ENCODE peak calls at places on chromosome 19, in ten cellular contexts. A is cardiac fibroblast, B is Panc1, C is foreskin fibroblast, N is heart right ventricle, Y is tibial artery, R is esophagus squamous epithelium, P is psoas muscle, L is tibial nerve, U is astrocyte of the spinal cord. F is an unnamed sample.

GRCh38 chr19:40502081-40502480 is 35.3 kb downstream of the SPTBN4 start:
- DNase-seq in A (no peak), B (no peak), C (no peak), N (no peak), Y (no peak), R (no peak), P (no peak), L (no peak), U (no peak), F (no peak)

GRCh38 chr19:54335979-54336892 is 2.7 kb downstream of the LILRA4 start:
- DNase-seq in A (no peak), B (no peak), C (no peak), N (no peak), Y (no peak), R (no peak), P (no peak), L (no peak), U (no peak), F (no peak)

GRCh38 chr19:29215322-29215845 is 2.4 kb upstream of the UQCRFS1 start:
- DNase-seq in A (no peak), B (no peak), C (no peak), N (no peak), Y (no peak), R (no peak), P (no peak), L (no peak), U (no peak), F (no peak)

GRCh38 chr19:29326849-29327840 is 114.2 kb upstream of the UQCRFS1 start:
- DNase-seq in A (no peak), B (no peak), C (no peak), N (no peak), Y (no peak), R (no peak), P (no peak), L (no peak), U (no peak), F (no peak)

GRCh38 chr19:49916839-49917733 is 11.9 kb upstream of the ATF5 start:
- DNase-seq in A (no peak), B (no peak), C (no peak), N (no peak), Y (no peak), R (no peak), P (no peak), L (no peak), U (no peak), F (no peak)

GRCh38 chr19:22595918-22596341 is 38.2 kb upstream of the ZNF492 start:
- DNase-seq in A (no peak), B (no peak), C (no peak), N (peak; percentile 62), Y (peak; percentile 81), R (no peak), P (no peak), L (peak; percentile 41), U (no peak), F (no peak)

GRCh38 chr19:16442386-16443276 is 29.1 kb downstream of the EPS15L1 start:
- DNase-seq in A (no peak), B (no peak), C (no peak), N (peak; percentile 38), Y (no peak), R (no peak), P (peak; percentile 72), L (no peak), U (no peak), F (no peak)

GRCh38 chr19:44684892-44685847 is 13.8 kb upstream of the CEACAM16 start:
- DNase-seq in A (peak; percentile 90), B (no peak), C (peak; percentile 85), N (peak; percentile 66), Y (no peak), R (no peak), P (no peak), L (no peak), U (peak; percentile 84), F (no peak)

GRCh38 chr19:41398042-41398403 is 405 bp downstream of the BCKDHA start:
- DNase-seq in A (no peak), B (no peak), C (no peak), N (no peak), Y (no peak), R (no peak), P (no peak), L (no peak), U (no peak), F (no peak)

GRCh38 chr19:40714519-40715299 is 2.0 kb downstream of the COQ8B start:
- DNase-seq in A (peak; percentile 91), B (no peak), C (peak; percentile 86), N (peak; percentile 95), Y (peak; percentile 97), R (peak; percentile 70), P (peak; percentile 96), L (peak; percentile 95), U (peak; percentile 95), F (peak; percentile 96)

GRCh38 chr19:1990230-1991017 is 25.1 kb downstream of the BTBD2 start:
- DNase-seq in A (no peak), B (no peak), C (no peak), N (no peak), Y (no peak), R (no peak), P (peak; percentile 53), L (no peak), U (no peak), F (no peak)

GRCh38 chr19:13849991-13850909 is 26.7 kb upstream of the NANOS3 start:
- DNase-seq in A (peak; percentile 79), B (no peak), C (peak; percentile 77), N (peak; percentile 84), Y (peak; percentile 92), R (no peak), P (peak; percentile 93), L (peak; percentile 77), U (peak; percentile 74), F (peak; percentile 90)

GRCh38 chr19:772730-773436 is 22.0 kb downstream of the MISP start:
- DNase-seq in A (no peak), B (no peak), C (no peak), N (no peak), Y (no peak), R (no peak), P (no peak), L (no peak), U (no peak), F (no peak)

GRCh38 chr19:31351212-31352193 is 2.3 kb upstream of the TSHZ3 start:
- DNase-seq in A (peak; percentile 82), B (no peak), C (peak; percentile 55), N (no peak), Y (no peak), R (no peak), P (no peak), L (no peak), U (peak; percentile 82), F (no peak)

GRCh38 chr19:42277821-42278809 is 9.1 kb downstream of the CIC start:
- DNase-seq in A (no peak), B (no peak), C (peak; percentile 73), N (peak; percentile 40), Y (no peak), R (no peak), P (peak; percentile 53), L (no peak), U (peak; percentile 22), F (peak; percentile 18)

GRCh38 chr19:10001899-10002298 is 8.4 kb downstream of the COL5A3 start:
- DNase-seq in A (peak; percentile 59), B (no peak), C (no peak), N (peak; percentile 29), Y (no peak), R (no peak), P (peak; percentile 83), L (no peak), U (no peak), F (no peak)

GRCh38 chr19:46453661-46454060 is 17.7 kb downstream of the PNMA8A start:
- DNase-seq in A (no peak), B (no peak), C (no peak), N (no peak), Y (no peak), R (no peak), P (no peak), L (no peak), U (no peak), F (no peak)
- TF ChIP-seq CTCF in A (no peak), B (no peak), C (no peak), N (no peak), Y (no peak), R (no peak), P (no peak), L (no peak), U (no peak), F (no peak)

GRCh38 chr19:55528030-55528801 is 8.7 kb downstream of the SBK2 start:
- DNase-seq in A (no peak), B (no peak), C (no peak), N (no peak), Y (no peak), R (no peak), P (no peak), L (no peak), U (peak; percentile 19), F (no peak)
- TF ChIP-seq CTCF in A (no peak), B (no peak), C (peak; percentile 9), N (no peak), Y (no peak), R (no peak), P (no peak), L (no peak), U (peak; percentile 28), F (no peak)

DNA sequence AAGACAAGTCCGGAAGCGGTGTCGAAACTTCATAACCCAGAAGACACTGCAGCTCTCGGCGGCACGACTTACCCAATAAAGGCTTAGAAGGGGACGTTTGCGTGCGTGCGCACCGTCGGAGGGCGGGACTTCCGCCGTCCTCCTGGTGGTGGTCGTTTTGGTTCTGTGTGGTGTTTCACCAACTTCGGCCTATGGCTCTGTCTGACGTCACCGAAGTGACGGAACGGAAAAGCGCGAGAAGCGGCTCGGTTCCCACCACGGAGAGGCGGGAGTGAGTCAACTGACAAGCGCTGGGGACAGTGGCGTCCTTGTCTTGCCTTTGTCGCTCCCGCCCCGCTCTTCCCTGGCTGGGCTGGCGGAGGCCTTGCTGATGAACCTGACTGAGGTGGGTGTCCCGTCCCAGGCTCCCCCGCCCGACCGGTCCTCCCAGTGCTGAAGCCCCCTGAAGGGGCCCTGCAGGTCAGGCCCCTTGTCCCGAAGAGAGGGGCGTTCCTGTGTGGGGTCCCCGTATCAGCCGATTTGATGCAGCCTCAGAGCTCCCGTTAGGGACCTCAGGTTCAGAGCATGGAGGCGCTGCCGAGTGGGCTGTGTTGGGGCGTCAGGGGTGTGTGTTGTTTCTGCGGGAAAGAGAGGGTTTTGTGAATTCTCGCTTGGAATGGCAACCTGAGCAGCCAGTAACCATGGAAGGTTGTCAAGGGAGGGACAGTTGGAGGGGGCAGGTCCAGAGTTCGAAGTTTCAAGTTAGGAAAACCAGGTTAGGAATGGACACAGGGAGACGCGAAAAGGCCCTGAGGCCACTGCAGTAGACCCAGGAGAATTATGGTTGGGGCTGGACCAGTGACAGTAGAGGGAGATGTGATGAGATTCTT is at the start of gene ZNF548:
- DNase-seq in A (peak; percentile 99), B (peak; percentile 94), C (peak; percentile 98), N (peak; percentile 97), Y (peak; percentile 98), R (peak; percentile 93), P (peak; percentile 98), L (peak; percentile 95), U (peak; percentile 99), F (peak; percentile 95)
- TF ChIP-seq CTCF in A (peak; percentile 3), B (peak; percentile 22), C (no peak), N (peak; percentile 52), Y (peak; percentile 29), R (no peak), P (peak; percentile 24), L (peak; percentile 16), U (peak; percentile 19), F (peak; percentile 28)

DNA sequence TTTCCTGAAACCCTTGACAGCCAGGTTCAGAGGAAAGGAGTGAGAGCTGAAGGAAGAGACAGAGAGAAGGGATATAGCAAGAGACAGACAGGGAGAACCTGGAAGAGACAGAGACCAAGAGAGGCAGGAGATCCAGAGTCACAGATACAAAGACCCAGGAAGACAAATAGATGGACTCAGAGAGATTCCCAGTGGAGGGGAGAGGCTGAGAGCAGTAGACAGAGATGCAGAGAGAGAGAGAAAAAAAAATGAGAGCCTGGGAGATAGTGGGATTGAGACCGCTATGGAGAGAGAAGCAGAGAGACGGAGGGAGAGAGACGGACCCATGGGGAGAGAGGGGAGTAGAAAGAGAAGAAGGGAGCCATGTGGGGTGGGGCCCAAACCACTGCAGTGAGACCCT is 763 bp downstream of the FXYD7 start:
- DNase-seq in A (no peak), B (no peak), C (no peak), N (no peak), Y (no peak), R (no peak), P (no peak), L (no peak), U (no peak), F (no peak)
- TF ChIP-seq CTCF in A (no peak), B (no peak), C (no peak), N (no peak), Y (no peak), R (no peak), P (no peak), L (no peak), U (no peak), F (no peak)

F was measured in mesothelial cell of epicardium.